ENCODE peak calls at places on chromosomes 12 and 14, in five cellular contexts. One of them, this sample, is unnamed. For H3K4me1, the result is how much of the 10 kb centered on the place peaks cover.

GRCh38 chr14:71852201-71852600 is 80.0 kb upstream of the RGS6 start:
- DNase-seq in fibroblast of lung: no peak
- DNase-seq in MM.1S: no peak
- DNase-seq in GM23248: no peak
- DNase-seq in PC-9: no peak
- DNase-seq in this sample: peak

GRCh38 chr14:20417250-20418186 is 4.2 kb upstream of the TEP1 start:
- DNase-seq in fibroblast of lung: no peak
- DNase-seq in MM.1S: no peak
- DNase-seq in GM23248: no peak
- DNase-seq in PC-9: no peak
- DNase-seq in this sample: no peak

GRCh38 chr12:124390442-124391116 is 95.7 kb downstream of the RFLNA start:
- DNase-seq in fibroblast of lung: peak
- DNase-seq in MM.1S: no peak
- DNase-seq in GM23248: peak
- DNase-seq in PC-9: peak
- DNase-seq in this sample: no peak

GRCh38 chr12:6766651-6767300 is 613 bp downstream of the PTMS start:
- DNase-seq in fibroblast of lung: peak
- DNase-seq in MM.1S: peak
- DNase-seq in GM23248: peak
- DNase-seq in PC-9: peak
- DNase-seq in this sample: peak

GRCh38 chr14:65330416-65330815 is 82.1 kb upstream of the FUT8 start:
- DNase-seq in fibroblast of lung: no peak
- DNase-seq in MM.1S: no peak
- DNase-seq in GM23248: no peak
- DNase-seq in PC-9: no peak
- DNase-seq in this sample: no peak

GRCh38 chr12:46676797-46677520 is 148.8 kb downstream of the SLC38A4 start:
- DNase-seq in fibroblast of lung: no peak
- DNase-seq in MM.1S: no peak
- DNase-seq in GM23248: peak
- DNase-seq in PC-9: no peak
- DNase-seq in this sample: no peak

GRCh38 chr12:9064201-9064814 is 51.4 kb downstream of the A2M start:
- DNase-seq in fibroblast of lung: peak
- DNase-seq in MM.1S: peak
- DNase-seq in GM23248: peak
- DNase-seq in PC-9: peak
- DNase-seq in this sample: peak

GRCh38 chr12:76346798-76347420 is 1.3 kb downstream of the BBS10 start:
- DNase-seq in fibroblast of lung: peak
- DNase-seq in MM.1S: peak
- DNase-seq in GM23248: peak
- DNase-seq in PC-9: peak
- DNase-seq in this sample: peak

GRCh38 chr12:127393460-127393859 is 873.5 kb upstream of the TMEM132C start:
- DNase-seq in fibroblast of lung: no peak
- DNase-seq in MM.1S: no peak
- DNase-seq in GM23248: no peak
- DNase-seq in PC-9: no peak
- DNase-seq in this sample: no peak

GRCh38 chr12:39813776-39814175 is 194.2 kb upstream of the ABCD2 start:
- DNase-seq in fibroblast of lung: no peak
- DNase-seq in MM.1S: no peak
- DNase-seq in GM23248: peak
- DNase-seq in PC-9: no peak
- DNase-seq in this sample: peak

GRCh38 chr12:5467941-5468340 is 36.0 kb downstream of the NTF3 start:
- DNase-seq in fibroblast of lung: no peak
- DNase-seq in MM.1S: no peak
- DNase-seq in GM23248: no peak
- DNase-seq in PC-9: no peak
- DNase-seq in this sample: no peak

GRCh38 chr12:120849765-120850164 is 54.4 kb downstream of the SPPL3 start:
- DNase-seq in fibroblast of lung: peak
- DNase-seq in MM.1S: no peak
- DNase-seq in GM23248: peak
- DNase-seq in PC-9: peak
- DNase-seq in this sample: no peak

GRCh38 chr12:86551146-86551571 is 295.0 kb upstream of the MGAT4C start:
- DNase-seq in fibroblast of lung: no peak
- DNase-seq in MM.1S: no peak
- DNase-seq in GM23248: no peak
- DNase-seq in PC-9: no peak
- DNase-seq in this sample: no peak

GRCh38 chr14:53640695-53641094 is 315.9 kb downstream of the BMP4 start:
- DNase-seq in fibroblast of lung: peak
- DNase-seq in MM.1S: no peak
- DNase-seq in GM23248: no peak
- DNase-seq in PC-9: no peak
- DNase-seq in this sample: no peak

GRCh38 chr12:45130881-45131281 is 80.0 kb upstream of the DBX2 start:
- DNase-seq in fibroblast of lung: peak
- DNase-seq in MM.1S: peak
- DNase-seq in GM23248: peak
- DNase-seq in PC-9: peak
- DNase-seq in this sample: peak

GRCh38 chr12:78261901-78262300 is 431.2 kb downstream of the NAV3 start:
- DNase-seq in fibroblast of lung: no peak
- DNase-seq in MM.1S: no peak
- DNase-seq in GM23248: no peak
- DNase-seq in PC-9: no peak
- DNase-seq in this sample: no peak

GRCh38 chr12:117111386-117112267 is 12.4 kb upstream of the TESC start:
- DNase-seq in fibroblast of lung: no peak
- DNase-seq in MM.1S: peak
- DNase-seq in GM23248: no peak
- DNase-seq in PC-9: no peak
- DNase-seq in this sample: no peak

GRCh38 chr14:73424453-73424852 is 33.9 kb downstream of the NUMB start:
- DNase-seq in fibroblast of lung: no peak
- DNase-seq in MM.1S: no peak
- DNase-seq in GM23248: no peak
- DNase-seq in PC-9: no peak
- DNase-seq in this sample: no peak

GRCh38 chr12:71695782-71696181 is 9.9 kb downstream of the TMEM19 start:
- DNase-seq in fibroblast of lung: no peak
- DNase-seq in MM.1S: no peak
- DNase-seq in GM23248: no peak
- DNase-seq in PC-9: no peak
- DNase-seq in this sample: no peak

GRCh38 chr12:18468521-18469075 is 207.3 kb downstream of the PIK3C2G start:
- DNase-seq in fibroblast of lung: peak
- DNase-seq in MM.1S: no peak
- DNase-seq in GM23248: peak
- DNase-seq in PC-9: no peak
- DNase-seq in this sample: no peak

GRCh38 chr12:6070472-6071257 is 53.8 kb downstream of the VWF start:
- DNase-seq in fibroblast of lung: no peak
- DNase-seq in MM.1S: peak
- DNase-seq in GM23248: no peak
- DNase-seq in PC-9: no peak
- DNase-seq in this sample: no peak

GRCh38 chr14:83607682-83608081 is 1922.3 kb upstream of the FLRT2 start:
- DNase-seq in fibroblast of lung: no peak
- DNase-seq in MM.1S: no peak
- DNase-seq in GM23248: no peak
- DNase-seq in PC-9: no peak
- DNase-seq in this sample: no peak

GRCh38 chr14:71497645-71498086 is 434.6 kb upstream of the RGS6 start:
- DNase-seq in fibroblast of lung: peak
- DNase-seq in MM.1S: peak
- DNase-seq in GM23248: peak
- DNase-seq in PC-9: no peak
- DNase-seq in this sample: no peak

GRCh38 chr12:41460906-41461305 is 272.8 kb downstream of the PDZRN4 start:
- DNase-seq in fibroblast of lung: no peak
- DNase-seq in MM.1S: no peak
- DNase-seq in GM23248: no peak
- DNase-seq in PC-9: no peak
- DNase-seq in this sample: no peak

GRCh38 chr12:57489157-57489641 is 1.3 kb downstream of the MARS1 start:
- DNase-seq in fibroblast of lung: peak
- DNase-seq in MM.1S: no peak
- DNase-seq in GM23248: peak
- DNase-seq in PC-9: no peak
- DNase-seq in this sample: no peak

GRCh38 chr12:102652645-102653313 is 172.4 kb upstream of the IGF1 start:
- DNase-seq in fibroblast of lung: no peak
- DNase-seq in MM.1S: peak
- DNase-seq in GM23248: no peak
- DNase-seq in PC-9: no peak
- DNase-seq in this sample: no peak

GRCh38 chr12:45878630-45879255 is 111.6 kb downstream of the SCAF11 start:
- DNase-seq in fibroblast of lung: peak
- DNase-seq in MM.1S: peak
- DNase-seq in GM23248: peak
- DNase-seq in PC-9: no peak
- DNase-seq in this sample: no peak

GRCh38 chr14:71714225-71714624 is 218.0 kb upstream of the RGS6 start:
- DNase-seq in fibroblast of lung: peak
- DNase-seq in MM.1S: no peak
- DNase-seq in GM23248: peak
- DNase-seq in PC-9: no peak
- DNase-seq in this sample: peak

GRCh38 chr12:124422142-124422569 is 127.3 kb downstream of the RFLNA start:
- DNase-seq in fibroblast of lung: no peak
- DNase-seq in MM.1S: no peak
- DNase-seq in GM23248: peak
- DNase-seq in PC-9: peak
- DNase-seq in this sample: no peak

DNA sequence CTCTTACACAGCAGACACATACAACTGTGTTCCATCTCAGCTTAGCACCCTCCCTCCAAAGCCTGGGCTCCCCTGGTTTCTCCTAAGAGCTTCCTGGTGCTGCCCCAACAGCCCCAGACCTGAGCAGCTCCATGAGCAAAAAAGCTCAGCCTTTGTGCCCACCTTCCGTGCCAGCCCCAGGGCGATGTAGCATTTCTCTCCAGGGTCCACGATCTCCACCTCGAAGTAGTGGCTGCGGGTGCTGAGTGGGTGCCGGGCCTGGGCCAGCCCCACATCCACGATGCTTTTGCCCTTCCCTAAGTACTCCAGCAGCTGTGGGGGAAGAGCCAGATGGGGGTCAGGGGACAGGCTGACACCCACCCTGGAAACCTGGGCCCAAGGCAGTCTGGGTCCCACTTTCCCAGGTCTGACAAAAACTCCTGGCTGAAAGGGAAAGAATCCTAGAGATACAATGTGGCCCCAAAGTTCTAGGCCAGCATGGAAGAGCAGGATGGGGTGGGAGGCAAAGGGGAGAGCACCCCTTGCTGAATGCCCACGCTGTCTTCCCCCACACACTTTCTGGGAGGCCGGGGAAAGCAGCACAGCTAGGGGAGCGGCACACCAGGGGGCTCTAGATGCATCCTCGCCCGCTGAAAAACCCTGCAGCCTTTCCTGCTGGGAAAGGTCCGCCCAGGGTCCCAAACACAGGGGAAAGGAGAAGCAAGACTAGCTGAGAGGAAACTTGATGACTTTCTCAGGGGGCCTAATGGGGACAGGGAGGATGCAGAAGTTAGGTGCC is 11.0 kb downstream of the SPRYD3 start:
- DNase-seq in fibroblast of lung: no peak
- DNase-seq in MM.1S: no peak
- DNase-seq in GM23248: no peak
- DNase-seq in PC-9: no peak
- DNase-seq in this sample: no peak
- H3K4me1 ChIP-seq in fibroblast of lung: half or more
- H3K4me1 ChIP-seq in MM.1S: under half
- H3K4me1 ChIP-seq in GM23248: half or more
- H3K4me1 ChIP-seq in PC-9: under half
- H3K4me1 ChIP-seq in this sample: under half

DNA sequence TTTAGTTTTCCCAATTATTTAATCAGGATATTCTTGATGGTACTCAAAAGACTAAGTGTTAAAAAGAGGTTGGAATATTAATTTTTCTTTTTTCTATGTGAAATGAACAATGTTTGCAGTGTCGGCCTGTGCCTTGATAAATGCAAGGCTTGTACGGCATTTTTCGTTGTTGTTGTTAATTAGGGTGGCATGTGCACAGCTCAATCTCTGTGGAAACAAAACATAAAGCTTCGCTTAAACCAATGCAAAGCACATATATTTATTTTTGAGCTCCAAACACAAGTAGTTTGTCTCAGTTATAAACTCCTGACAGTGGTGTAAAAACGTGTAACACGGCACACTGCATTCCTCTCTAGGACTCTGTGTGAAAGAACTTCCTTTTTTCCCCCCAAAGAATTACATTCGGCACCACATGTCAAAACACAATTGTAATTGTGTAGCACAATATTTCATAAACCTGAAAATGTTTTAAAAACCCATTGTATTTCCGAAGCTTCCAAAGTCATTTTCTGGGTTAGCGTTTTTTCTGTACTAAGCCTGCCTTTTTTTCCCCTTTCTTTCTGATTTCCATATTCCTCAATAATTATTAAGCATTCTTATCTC is 498.0 kb downstream of the VRK1 start:
- DNase-seq in fibroblast of lung: no peak
- DNase-seq in MM.1S: no peak
- DNase-seq in GM23248: no peak
- DNase-seq in PC-9: no peak
- DNase-seq in this sample: no peak
- TF ChIP-seq EZH2 in fibroblast of lung: no peak
- TF ChIP-seq EZH2 in MM.1S: no peak
- TF ChIP-seq EZH2 in GM23248: no peak
- TF ChIP-seq EZH2 in PC-9: no peak
- TF ChIP-seq EZH2 in this sample: no peak

GRCh38 chr12:52950553-52950952 is 1.6 kb downstream of the KRT18 start:
- DNase-seq in fibroblast of lung: no peak
- DNase-seq in MM.1S: no peak
- DNase-seq in GM23248: no peak
- DNase-seq in PC-9: no peak
- DNase-seq in this sample: no peak

GRCh38 chr12:52947738-52948423 is 1.0 kb upstream of the KRT18 start:
- DNase-seq in fibroblast of lung: no peak
- DNase-seq in MM.1S: no peak
- DNase-seq in GM23248: no peak
- DNase-seq in PC-9: no peak
- DNase-seq in this sample: no peak

GRCh38 chr12:52951126-52951525 is 2.2 kb downstream of the KRT18 start:
- DNase-seq in fibroblast of lung: no peak
- DNase-seq in MM.1S: no peak
- DNase-seq in GM23248: no peak
- DNase-seq in PC-9: no peak
- DNase-seq in this sample: no peak

GRCh38 chr12:52951640-52952039 is 2.7 kb downstream of the KRT18 start:
- DNase-seq in fibroblast of lung: no peak
- DNase-seq in MM.1S: no peak
- DNase-seq in GM23248: no peak
- DNase-seq in PC-9: no peak
- DNase-seq in this sample: no peak

GRCh38 chr12:52949413-52950331 is 754 bp downstream of the KRT18 start:
- DNase-seq in fibroblast of lung: peak
- DNase-seq in MM.1S: no peak
- DNase-seq in GM23248: peak
- DNase-seq in PC-9: peak
- DNase-seq in this sample: peak
- H3K27ac ChIP-seq in fibroblast of lung: no peak
- H3K27ac ChIP-seq in MM.1S: no peak
- H3K27ac ChIP-seq in GM23248: no peak
- H3K27ac ChIP-seq in PC-9: peak
- H3K27ac ChIP-seq in this sample: peak

GRCh38 chr14:50527970-50528369 is 4.4 kb downstream of the MAP4K5 start:
- DNase-seq in fibroblast of lung: peak
- DNase-seq in MM.1S: no peak
- DNase-seq in GM23248: peak
- DNase-seq in PC-9: no peak
- DNase-seq in this sample: peak
- H3K4me1 ChIP-seq in fibroblast of lung: under half
- H3K4me1 ChIP-seq in MM.1S: under half
- H3K4me1 ChIP-seq in GM23248: half or more
- H3K4me1 ChIP-seq in PC-9: under half
- H3K4me1 ChIP-seq in this sample: under half